ENCODE peak calls at places on chromosomes 2 and 18, in eight cellular contexts. O is activated naive CD4-positive, alpha-beta T cell treated with anti-CD3 and anti-CD28 coated beads for 36 hours; C is aorta; F is amygdala; T is nephron progenitor cell; M is EL; A is AG20443; V is dermis blood vessel endothelial cell. B is an unnamed sample.

GRCh38 chr18:49697757-49698595 is 115.4 kb downstream of the ACAA2 start:
- DNase-seq in O (no peak), C (peak), F (no peak), T (peak), M (peak), A (peak), V (peak), B (no peak)

GRCh38 chr2:120580709-120581108 is 155.0 kb upstream of the GLI2 start:
- DNase-seq in O (no peak), C (no peak), F (no peak), T (no peak), M (no peak), A (no peak), V (no peak), B (no peak)

GRCh38 chr2:175742367-175742766 is 259.7 kb downstream of the LNPK start:
- DNase-seq in O (no peak), C (no peak), F (no peak), T (no peak), M (peak), A (peak), V (no peak), B (peak)

GRCh38 chr2:78431241-78431640 is 594.3 kb upstream of the REG3G start:
- DNase-seq in O (no peak), C (no peak), F (no peak), T (no peak), M (no peak), A (no peak), V (no peak), B (no peak)

GRCh38 chr2:84393829-84394228 is 65.3 kb downstream of the SUCLG1 start:
- DNase-seq in O (no peak), C (no peak), F (no peak), T (no peak), M (peak), A (peak), V (no peak), B (peak)

GRCh38 chr2:96324716-96325037 is 440 bp upstream of the ITPRIPL1 start:
- DNase-seq in O (peak), C (no peak), F (no peak), T (no peak), M (no peak), A (no peak), V (no peak), B (no peak)

GRCh38 chr2:26561918-26562810 is 79.0 kb downstream of the CIB4 start:
- DNase-seq in O (peak), C (peak), F (no peak), T (no peak), M (peak), A (peak), V (peak), B (peak)

GRCh38 chr2:73764945-73765344 is 15.0 kb downstream of the DUSP11 start:
- DNase-seq in O (no peak), C (no peak), F (no peak), T (no peak), M (no peak), A (no peak), V (no peak), B (no peak)

GRCh38 chr2:176999331-176999730 is 213.3 kb upstream of the HNRNPA3 start:
- DNase-seq in O (peak), C (no peak), F (no peak), T (no peak), M (peak), A (peak), V (no peak), B (peak)

GRCh38 chr2:183000846-183001245 is 37.4 kb downstream of the NCKAP1 start:
- DNase-seq in O (no peak), C (no peak), F (no peak), T (peak), M (no peak), A (no peak), V (no peak), B (no peak)

GRCh38 chr2:202486351-202486750 is 110.2 kb downstream of the BMPR2 start:
- DNase-seq in O (no peak), C (no peak), F (no peak), T (no peak), M (no peak), A (no peak), V (no peak), B (no peak)

GRCh38 chr2:68319397-68320117 is at the start of gene CNRIP1:
- DNase-seq in O (peak), C (peak), F (peak), T (peak), M (peak), A (peak), V (peak), B (peak)

GRCh38 chr2:54149623-54150501 is 34.4 kb downstream of the ACYP2 start:
- DNase-seq in O (no peak), C (no peak), F (no peak), T (no peak), M (no peak), A (no peak), V (no peak), B (no peak)

GRCh38 chr2:24228470-24228869 is 53.6 kb downstream of the FAM228A start:
- DNase-seq in O (no peak), C (no peak), F (no peak), T (no peak), M (no peak), A (no peak), V (peak), B (no peak)

GRCh38 chr2:185970148-185970852 is 231.7 kb downstream of the FSIP2 start:
- DNase-seq in O (no peak), C (no peak), F (no peak), T (no peak), M (no peak), A (no peak), V (no peak), B (no peak)

GRCh38 chr2:67083978-67084377 is 313.2 kb upstream of the ETAA1 start:
- DNase-seq in O (no peak), C (no peak), F (no peak), T (no peak), M (no peak), A (no peak), V (no peak), B (no peak)

GRCh38 chr2:188199716-188200128 is 92.0 kb upstream of the GULP1 start:
- DNase-seq in O (no peak), C (no peak), F (no peak), T (no peak), M (peak), A (peak), V (no peak), B (peak)

GRCh38 chr18:59867337-59868104 is 32.3 kb upstream of the PMAIP1 start:
- DNase-seq in O (no peak), C (no peak), F (no peak), T (no peak), M (no peak), A (no peak), V (no peak), B (no peak)

GRCh38 chr2:150167711-150168110 is 319.8 kb downstream of the RND3 start:
- DNase-seq in O (no peak), C (no peak), F (no peak), T (no peak), M (peak), A (peak), V (peak), B (peak)

GRCh38 chr2:10538224-10538894 is 90.2 kb upstream of the ODC1 start:
- DNase-seq in O (no peak), C (no peak), F (no peak), T (no peak), M (peak), A (no peak), V (peak), B (peak)

GRCh38 chr2:187390891-187391290 is 57.2 kb downstream of the CALCRL start:
- DNase-seq in O (no peak), C (no peak), F (no peak), T (no peak), M (peak), A (peak), V (peak), B (peak)

GRCh38 chr2:101952551-101952950 is 39.2 kb upstream of the IL1R2 start:
- DNase-seq in O (no peak), C (no peak), F (no peak), T (no peak), M (no peak), A (no peak), V (no peak), B (no peak)

GRCh38 chr2:20476950-20477349 is 30.1 kb downstream of the RHOB start:
- DNase-seq in O (no peak), C (no peak), F (no peak), T (no peak), M (no peak), A (no peak), V (no peak), B (no peak)

GRCh38 chr2:113174369-113174735 is 581 bp downstream of the PSD4 start:
- DNase-seq in O (peak), C (no peak), F (no peak), T (no peak), M (no peak), A (no peak), V (no peak), B (no peak)

GRCh38 chr18:44725300-44726096 is 44.8 kb downstream of the SETBP1 start:
- DNase-seq in O (peak), C (peak), F (no peak), T (no peak), M (peak), A (peak), V (no peak), B (peak)

GRCh38 chr2:44663471-44664073 is 277.9 kb upstream of the SIX3 start:
- DNase-seq in O (no peak), C (no peak), F (no peak), T (no peak), M (no peak), A (no peak), V (no peak), B (no peak)

GRCh38 chr2:20599861-20600461 is 50.9 kb downstream of the HS1BP3 start:
- DNase-seq in O (no peak), C (peak), F (no peak), T (peak), M (no peak), A (no peak), V (no peak), B (peak)

GRCh38 chr2:235021752-235022151 is 69.9 kb downstream of the SH3BP4 start:
- DNase-seq in O (no peak), C (no peak), F (no peak), T (no peak), M (peak), A (peak), V (peak), B (peak)

GRCh38 chr2:169237286-169237685 is 125.0 kb downstream of the LRP2 start:
- DNase-seq in O (no peak), C (no peak), F (no peak), T (no peak), M (no peak), A (no peak), V (no peak), B (no peak)

GRCh38 chr2:121019073-121019472 is 265.9 kb downstream of the TFCP2L1 start:
- DNase-seq in O (no peak), C (no peak), F (no peak), T (no peak), M (peak), A (no peak), V (no peak), B (peak)

GRCh38 chr2:240355001-240355891 is 80.2 kb upstream of the GPC1 start:
- DNase-seq in O (no peak), C (no peak), F (no peak), T (no peak), M (peak), A (no peak), V (peak), B (peak)

GRCh38 chr18:6752200-6752873 is 22.8 kb downstream of the ARHGAP28 start:
- DNase-seq in O (no peak), C (no peak), F (no peak), T (no peak), M (peak), A (peak), V (peak), B (peak)

GRCh38 chr2:81481242-81481993 is 1176.9 kb upstream of the LRRTM1 start:
- DNase-seq in O (no peak), C (no peak), F (no peak), T (no peak), M (no peak), A (no peak), V (no peak), B (peak)

GRCh38 chr18:13450289-13451207 is 232.0 kb downstream of the LDLRAD4 start:
- DNase-seq in O (no peak), C (no peak), F (no peak), T (no peak), M (no peak), A (no peak), V (no peak), B (no peak)

B was measured in RPMI7951.